ENCODE peak calls at places on chromosomes 1 and 21, in four cellular contexts. I is CD4-positive, CD25-positive, alpha-beta regulatory T cell; W is HCT116; Q is pancreas. B is an unnamed sample.
A peak's percentile ranks its signal among the peaks of the same experiment; 100 is the strongest.

GRCh38 chr1:88068407-88068806 is 615.7 kb upstream of the PKN2 start:
- DNase-seq in I (no peak), W (no peak), Q (no peak), B (no peak)

GRCh38 chr1:244674446-244674845 is 21.5 kb downstream of the DESI2 start:
- DNase-seq in I (no peak), W (no peak), Q (no peak), B (no peak)

GRCh38 chr1:42674682-42675081 is 7.5 kb upstream of the YBX1 start:
- DNase-seq in I (no peak), W (no peak), Q (no peak), B (no peak)

GRCh38 chr1:232990729-232991128 is 40.3 kb downstream of the NTPCR start:
- DNase-seq in I (no peak), W (no peak), Q (no peak), B (no peak)

GRCh38 chr1:998905-999796 is 746 bp downstream of the HES4 start:
- DNase-seq in I (no peak), W (no peak), Q (peak; percentile 62), B (peak; percentile 19)

GRCh38 chr1:218473527-218473926 is 128.4 kb downstream of the TGFB2 start:
- DNase-seq in I (no peak), W (no peak), Q (no peak), B (no peak)

GRCh38 chr1:225999912-226000337 is 782 bp upstream of the SDE2 start:
- DNase-seq in I (peak; percentile 87), W (no peak), Q (no peak), B (no peak)

GRCh38 chr1:54328117-54328636 is 78.0 kb downstream of the SSBP3 start:
- DNase-seq in I (no peak), W (no peak), Q (no peak), B (no peak)

GRCh38 chr1:244337839-244338238 is 113.9 kb downstream of the ADSS2 start:
- DNase-seq in I (no peak), W (no peak), Q (no peak), B (no peak)

GRCh38 chr1:211326528-211327340 is at the start of gene TRAF5:
- DNase-seq in I (peak; percentile 41), W (no peak), Q (peak; percentile 61), B (peak; percentile 44)

GRCh38 chr1:151611832-151612505 is at the start of gene SNX27:
- DNase-seq in I (peak; percentile 88), W (peak; percentile 80), Q (peak; percentile 89), B (peak; percentile 82)

GRCh38 chr1:219244864-219245263 is 71.2 kb downstream of the LYPLAL1 start:
- DNase-seq in I (no peak), W (no peak), Q (no peak), B (no peak)

GRCh38 chr1:218850367-218850766 is 323.3 kb upstream of the LYPLAL1 start:
- DNase-seq in I (no peak), W (no peak), Q (no peak), B (no peak)

GRCh38 chr1:246785536-246786111 is 61.4 kb downstream of the SCCPDH start:
- DNase-seq in I (no peak), W (no peak), Q (no peak), B (no peak)

GRCh38 chr1:94851571-94851970 is 31.4 kb downstream of the SLC44A3 start:
- DNase-seq in I (no peak), W (no peak), Q (no peak), B (no peak)

GRCh38 chr1:214569357-214570004 is 18.1 kb upstream of the PTPN14 start:
- DNase-seq in I (no peak), W (no peak), Q (no peak), B (no peak)

GRCh38 chr1:94225845-94226244 is 11.5 kb downstream of the ARHGAP29 start:
- DNase-seq in I (no peak), W (no peak), Q (no peak), B (no peak)

GRCh38 chr1:19775831-19776230 is 23.9 kb downstream of the TMCO4 start:
- DNase-seq in I (no peak), W (no peak), Q (no peak), B (no peak)

GRCh38 chr1:246270236-246270635 is 236.8 kb downstream of the SMYD3 start:
- DNase-seq in I (no peak), W (no peak), Q (no peak), B (no peak)

GRCh38 chr1:184210048-184210447 is 158.5 kb downstream of the TSEN15 start:
- DNase-seq in I (no peak), W (no peak), Q (no peak), B (no peak)

GRCh38 chr1:165364432-165365133 is 8.1 kb upstream of the LMX1A start:
- DNase-seq in I (no peak), W (peak; percentile 45), Q (peak; percentile 36), B (no peak)

GRCh38 chr1:159913451-159914192 is 11.7 kb downstream of the TAGLN2 start:
- DNase-seq in I (no peak), W (no peak), Q (peak; percentile 78), B (no peak)

GRCh38 chr1:112575154-112575804 is 43.7 kb downstream of the ST7L start:
- DNase-seq in I (no peak), W (peak; percentile 69), Q (no peak), B (no peak)

GRCh38 chr1:17212487-17213121 is 7.7 kb downstream of the PADI1 start:
- DNase-seq in I (peak; percentile 53), W (no peak), Q (peak; percentile 54), B (peak; percentile 85)

GRCh38 chr1:12344611-12345299 is 114.9 kb downstream of the VPS13D start:
- DNase-seq in I (peak; percentile 2), W (no peak), Q (no peak), B (no peak)

GRCh38 chr1:241531195-241532172 is 694 bp upstream of the KMO start:
- DNase-seq in I (peak; percentile 74), W (peak; percentile 63), Q (no peak), B (peak; percentile 61)

GRCh38 chr21:44432841-44433790 is 22.2 kb upstream of the LRRC3 start:
- DNase-seq in I (no peak), W (no peak), Q (no peak), B (peak; percentile 37)

GRCh38 chr21:31276663-31277062 is 67.4 kb downstream of the TIAM1 start:
- DNase-seq in I (no peak), W (no peak), Q (no peak), B (no peak)

GRCh38 chr1:214404154-214404553 is 123.2 kb downstream of the SMYD2 start:
- DNase-seq in I (no peak), W (no peak), Q (no peak), B (no peak)

DNA sequence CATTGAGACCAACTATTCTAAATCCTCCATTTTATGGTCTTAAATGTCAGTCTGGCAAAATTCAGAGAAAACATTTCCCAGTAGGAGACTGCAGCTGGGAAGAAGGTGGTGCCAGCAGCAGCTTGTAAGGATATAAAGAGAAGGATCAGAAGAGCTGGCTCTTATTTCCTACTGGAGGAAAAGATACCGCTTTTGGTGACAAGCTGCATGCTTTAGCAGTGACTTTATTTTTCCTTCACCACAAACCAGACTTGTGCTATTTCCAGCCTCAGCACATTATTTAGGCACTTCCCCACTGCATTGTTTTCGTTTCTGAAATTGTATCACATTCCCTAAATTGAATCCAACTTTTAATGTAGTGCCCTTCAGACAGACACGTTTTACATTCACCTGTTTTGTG is 28.4 kb downstream of the RNF11 start:
- DNase-seq in I (no peak), W (peak; percentile 19), Q (no peak), B (no peak)
- H3K4me1 ChIP-seq in I (peaks cover 9% of the 10 kb centered on the region), W (peaks cover 72% of the 10 kb centered on the region), Q (peaks cover 31% of the 10 kb centered on the region), B (peaks cover 10% of the 10 kb centered on the region)

DNA sequence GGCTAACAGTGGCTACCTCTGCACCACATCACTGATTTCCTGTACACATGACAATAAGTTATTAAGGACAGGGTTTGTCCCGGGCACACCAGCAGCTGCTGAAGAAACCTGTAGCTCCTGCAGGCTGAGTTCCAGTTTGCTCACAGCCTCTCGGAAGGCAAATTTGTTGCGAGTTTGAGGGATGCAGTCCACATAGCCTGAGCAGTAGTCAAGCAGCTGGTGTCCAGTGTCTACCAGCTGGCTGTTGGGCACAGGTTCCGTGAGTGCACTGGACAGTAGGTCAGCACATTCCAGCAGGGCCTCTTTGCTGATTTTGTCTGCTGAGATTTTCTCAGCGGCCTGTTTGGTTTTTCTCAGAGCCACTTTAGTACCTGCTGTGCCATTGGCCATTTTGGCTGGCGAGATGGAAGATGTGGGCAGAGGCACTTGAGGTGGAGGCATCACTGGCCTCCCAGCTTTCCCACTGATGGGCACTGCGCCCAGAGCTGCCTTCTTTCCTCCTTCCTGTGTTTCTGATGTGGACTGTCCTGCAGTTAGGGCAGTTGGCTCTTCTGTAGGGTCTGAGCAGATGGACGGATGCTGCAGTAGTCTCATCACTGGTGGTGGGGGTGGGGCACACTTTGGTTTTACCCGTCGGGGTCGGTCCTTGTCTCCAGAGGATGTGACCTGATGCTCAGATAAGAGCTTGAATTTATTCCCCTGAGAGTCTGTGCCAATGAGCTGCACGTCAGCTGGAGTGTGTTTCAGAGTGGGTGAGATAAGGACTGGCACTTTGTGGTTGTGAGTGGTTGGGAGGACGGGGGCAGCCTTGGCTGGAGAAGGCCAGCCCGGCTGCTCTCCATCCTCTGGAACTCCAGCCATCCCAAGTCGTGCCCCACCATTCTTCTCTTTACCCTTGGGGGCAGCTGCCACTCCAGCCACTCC is 26.1 kb downstream of the TOR3A start:
- DNase-seq in I (no peak), W (no peak), Q (no peak), B (no peak)
- H3K36me3 ChIP-seq in I (peaks cover 37% of the 10 kb centered on the region), W (peaks cover 12% of the 10 kb centered on the region), Q (peaks cover 11% of the 10 kb centered on the region), B (peaks cover 9% of the 10 kb centered on the region)

DNA sequence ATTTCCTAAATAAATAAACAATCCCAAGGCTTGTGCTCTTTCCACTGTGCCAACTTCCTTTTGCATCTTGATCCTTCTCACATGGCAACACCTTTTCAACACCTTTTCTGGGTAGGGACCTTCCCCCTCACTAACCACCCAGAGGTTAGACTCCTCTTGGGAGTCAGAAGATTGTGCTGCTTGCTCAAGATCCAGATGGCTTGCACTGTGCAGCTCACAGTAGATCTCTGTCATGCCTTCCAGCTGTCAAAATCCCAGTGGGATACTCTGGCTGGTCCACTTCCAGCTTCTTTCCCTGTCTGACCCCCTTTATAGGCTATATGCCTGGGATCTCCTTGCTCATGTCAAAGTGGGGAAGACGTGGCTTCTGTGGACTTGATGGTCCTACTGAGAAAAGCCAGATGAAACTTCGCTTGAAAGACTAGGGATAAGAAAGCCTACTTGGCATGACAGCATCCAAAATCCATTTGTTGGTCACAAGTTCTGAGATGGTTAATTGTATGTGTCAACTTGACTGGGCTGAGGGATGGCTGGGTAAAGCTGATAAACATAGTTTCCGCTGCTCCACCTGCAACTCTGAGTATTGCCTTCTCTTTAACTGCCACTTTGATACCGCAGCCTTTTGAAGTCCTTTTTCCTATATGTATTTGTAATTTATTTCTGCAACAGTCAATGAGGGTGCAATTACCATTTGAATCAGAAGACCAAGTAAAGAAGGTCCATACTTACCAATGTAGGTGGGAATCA is 74.5 kb downstream of the S1PR1 start:
- DNase-seq in I (peak; percentile 24), W (no peak), Q (no peak), B (no peak)
- H3K4me1 ChIP-seq in I (peaks cover 33% of the 10 kb centered on the region), W (no peaks in the 10 kb centered on the region), Q (peaks cover 4% of the 10 kb centered on the region), B (peaks cover 62% of the 10 kb centered on the region)

DNA sequence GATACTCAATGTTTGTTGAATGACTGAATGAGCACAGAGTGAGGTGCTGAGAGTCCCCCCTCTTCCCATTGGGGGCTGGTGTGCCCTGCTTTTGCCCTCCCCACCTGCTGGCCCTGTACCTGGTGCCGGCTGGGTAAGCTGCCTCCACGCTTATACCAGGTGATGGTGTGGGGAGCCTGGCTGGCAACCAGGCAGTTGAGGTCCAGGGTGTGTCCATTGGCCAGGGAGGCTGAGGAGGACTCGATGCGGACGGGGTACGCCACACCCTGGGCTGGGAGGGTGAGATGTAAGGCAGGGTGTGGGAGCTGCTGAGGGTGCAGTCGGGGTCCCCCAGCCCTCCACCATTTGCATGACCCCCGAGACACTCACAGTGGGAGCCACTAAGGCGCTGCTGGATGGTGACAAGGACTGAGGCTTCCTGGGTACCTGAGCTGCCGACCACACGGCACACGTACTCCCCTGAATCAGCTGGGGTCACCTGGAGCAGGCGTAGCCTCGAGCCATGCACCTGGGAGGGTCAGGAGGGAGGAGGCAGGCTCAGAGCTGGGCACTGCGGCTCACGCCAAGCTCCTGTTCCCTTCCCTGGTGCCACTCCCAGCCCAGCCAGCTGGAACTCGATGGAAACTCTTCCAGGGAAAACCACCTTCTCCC is 36.6 kb downstream of the LDLRAD2 start:
- DNase-seq in I (no peak), W (no peak), Q (no peak), B (no peak)
- H3K36me3 ChIP-seq in I (no peaks in the 10 kb centered on the region), W (no peaks in the 10 kb centered on the region), Q (peaks cover 4% of the 10 kb centered on the region), B (no peaks in the 10 kb centered on the region)